ENCODE peak calls at places on chromosomes 11 and 22, in four cellular contexts. A, I, J and B are unnamed samples.
A peak's percentile ranks its signal among the peaks of the same experiment; 100 is the strongest.

GRCh38 chr11:15707194-15707593 is 592.5 kb downstream of the INSC start:
- DNase-seq in A (no peak), I (no peak), J (no peak), B (no peak)

GRCh38 chr11:36019722-36020121 is 75.9 kb downstream of the LDLRAD3 start:
- DNase-seq in A (no peak), I (no peak), J (no peak), B (no peak)

GRCh38 chr11:116396332-116396731 is 376.5 kb downstream of the BUD13 start:
- DNase-seq in A (no peak), I (no peak), J (no peak), B (no peak)

GRCh38 chr11:16395601-16396000 is 39.3 kb upstream of the SOX6 start:
- DNase-seq in A (no peak), I (no peak), J (no peak), B (no peak)

GRCh38 chr11:8265681-8266241 is 2.1 kb upstream of the LMO1 start:
- DNase-seq in A (no peak), I (peak; percentile 31), J (no peak), B (no peak)

GRCh38 chr22:37619991-37620390 is 11.4 kb downstream of the GGA1 start:
- DNase-seq in A (no peak), I (no peak), J (no peak), B (no peak)

GRCh38 chr22:24247564-24248344 is 2.9 kb upstream of the GGT5 start:
- DNase-seq in A (peak; percentile 87), I (peak; percentile 88), J (peak; percentile 94), B (peak; percentile 37)

GRCh38 chr11:76656571-76657081 is 13.9 kb downstream of the LRRC32 start:
- DNase-seq in A (no peak), I (peak; percentile 43), J (no peak), B (no peak)

GRCh38 chr22:45211848-45212247 is 28.8 kb downstream of the KIAA0930 start:
- DNase-seq in A (no peak), I (no peak), J (peak; percentile 34), B (no peak)

GRCh38 chr11:6062691-6063358 is 32.3 kb upstream of the OR56A1 start:
- DNase-seq in A (no peak), I (no peak), J (no peak), B (no peak)

GRCh38 chr11:45501277-45501979 is 164.0 kb downstream of the CHST1 start:
- DNase-seq in A (no peak), I (no peak), J (no peak), B (no peak)

GRCh38 chr11:45503311-45503710 is 162.1 kb downstream of the CHST1 start:
- DNase-seq in A (no peak), I (no peak), J (no peak), B (no peak)

GRCh38 chr11:45501980-45502545 is 163.4 kb downstream of the CHST1 start:
- DNase-seq in A (no peak), I (no peak), J (no peak), B (no peak)

DNA sequence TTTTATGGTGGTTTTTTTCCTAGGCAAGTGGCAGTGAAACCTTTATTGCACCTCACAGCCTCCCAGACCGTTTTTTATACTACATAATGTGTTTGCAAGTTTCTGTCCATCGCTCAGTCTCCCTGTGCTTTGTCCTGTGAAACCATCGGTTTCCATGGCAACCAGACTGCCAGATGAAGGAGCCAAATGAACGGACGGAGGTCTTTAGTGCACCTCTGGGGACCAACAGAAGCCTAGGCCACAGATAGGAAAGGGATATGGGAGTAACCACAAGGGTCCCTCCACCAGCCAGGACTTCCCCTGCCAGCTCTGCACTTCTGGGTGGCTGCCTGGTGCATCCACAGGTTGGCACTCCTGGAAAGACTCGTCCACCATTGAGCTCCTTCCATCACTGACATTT is 165.0 kb downstream of the CHST1 start:
- DNase-seq in A (no peak), I (no peak), J (no peak), B (no peak)
- H3K27ac ChIP-seq in A (no peak overlapping the region), I (no peak overlapping the region), J (no peak overlapping the region), B (no peak overlapping the region)

GRCh38 chr11:118907749-118908106 is 18.0 kb downstream of the BCL9L start:
- DNase-seq in A (no peak), I (no peak), J (no peak), B (no peak)
- H3K4me3 ChIP-seq in A (no peak overlapping the region), I (no peak overlapping the region), J (no peak overlapping the region), B (no peak overlapping the region)

GRCh38 chr11:66473608-66474525 is 6.4 kb upstream of the DPP3 start:
- DNase-seq in A (no peak), I (no peak), J (no peak), B (no peak)
- H3K27ac ChIP-seq in A (no peak overlapping the region), I (no peak overlapping the region), J (no peak overlapping the region), B (no peak overlapping the region)

DNA sequence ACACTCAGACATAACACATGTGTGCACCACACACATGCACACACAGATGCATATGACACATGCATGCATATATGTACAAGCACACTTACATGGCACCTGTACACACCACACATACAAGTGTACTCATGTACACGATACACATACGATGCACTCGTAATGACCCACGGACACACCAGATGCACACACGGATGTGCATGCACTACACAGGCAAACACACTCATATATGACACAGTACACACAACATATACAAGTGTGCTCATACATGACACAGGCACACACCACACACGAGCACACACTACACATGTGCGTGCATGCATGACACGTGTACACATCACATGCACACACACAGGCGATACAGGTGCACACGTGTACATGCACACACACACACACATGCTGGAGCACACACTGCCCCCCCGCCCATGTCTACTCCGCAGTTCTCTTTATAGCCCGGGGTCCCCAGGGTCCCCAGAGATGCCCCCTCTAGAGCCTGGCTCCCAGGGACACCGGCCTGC is 4.8 kb upstream of the TH start:
- DNase-seq in A (no peak), I (no peak), J (no peak), B (no peak)
- H3K4me3 ChIP-seq in A (no peak overlapping the region), I (no peak overlapping the region), J (no peak overlapping the region), B (no peak overlapping the region)

GRCh38 chr11:81839016-81839415 is 894.6 kb downstream of the FAM181B start:
- DNase-seq in A (no peak), I (no peak), J (no peak), B (no peak)

GRCh38 chr11:81840375-81840774 is 893.3 kb downstream of the FAM181B start:
- DNase-seq in A (no peak), I (no peak), J (no peak), B (no peak)
- H3K27ac ChIP-seq in A (no peak overlapping the region), I (no peak overlapping the region), J (no peak overlapping the region), B (no peak overlapping the region)

GRCh38 chr22:30074994-30075393 is 5.3 kb upstream of the HORMAD2 start:
- DNase-seq in A (no peak), I (no peak), J (no peak), B (no peak)
- H3K4me3 ChIP-seq in A (no peak overlapping the region), I (no peak overlapping the region), J (no peak overlapping the region), B (no peak overlapping the region)

GRCh38 chr22:41532908-41533825 is 11.1 kb downstream of the POLR3H start:
- DNase-seq in A (no peak), I (peak; percentile 87), J (peak; percentile 89), B (peak; percentile 58)

GRCh38 chr22:41531422-41531727 is 12.9 kb downstream of the POLR3H start:
- DNase-seq in A (no peak), I (no peak), J (no peak), B (no peak)

GRCh38 chr22:41534219-41534618 is 10.1 kb downstream of the POLR3H start:
- DNase-seq in A (no peak), I (no peak), J (no peak), B (no peak)

GRCh38 chr22:41530612-41531421 is 13.5 kb downstream of the POLR3H start:
- DNase-seq in A (no peak), I (no peak), J (no peak), B (no peak)

GRCh38 chr22:41531736-41532477 is 12.4 kb downstream of the POLR3H start:
- DNase-seq in A (no peak), I (no peak), J (no peak), B (no peak)
- H3K27ac ChIP-seq in A (peak overlapping the region; percentile 81), I (no peak overlapping the region), J (no peak overlapping the region), B (no peak overlapping the region)

GRCh38 chr11:44566559-44566949 is 1.1 kb downstream of the CD82 start:
- DNase-seq in A (no peak), I (no peak), J (no peak), B (no peak)

GRCh38 chr11:44567876-44568256 is 2.4 kb downstream of the CD82 start:
- DNase-seq in A (no peak), I (no peak), J (no peak), B (no peak)

GRCh38 chr11:44565746-44566558 is 489 bp downstream of the CD82 start:
- DNase-seq in A (no peak), I (no peak), J (no peak), B (no peak)

GRCh38 chr11:44568358-44568705 is 2.9 kb downstream of the CD82 start:
- DNase-seq in A (no peak), I (no peak), J (no peak), B (no peak)

DNA sequence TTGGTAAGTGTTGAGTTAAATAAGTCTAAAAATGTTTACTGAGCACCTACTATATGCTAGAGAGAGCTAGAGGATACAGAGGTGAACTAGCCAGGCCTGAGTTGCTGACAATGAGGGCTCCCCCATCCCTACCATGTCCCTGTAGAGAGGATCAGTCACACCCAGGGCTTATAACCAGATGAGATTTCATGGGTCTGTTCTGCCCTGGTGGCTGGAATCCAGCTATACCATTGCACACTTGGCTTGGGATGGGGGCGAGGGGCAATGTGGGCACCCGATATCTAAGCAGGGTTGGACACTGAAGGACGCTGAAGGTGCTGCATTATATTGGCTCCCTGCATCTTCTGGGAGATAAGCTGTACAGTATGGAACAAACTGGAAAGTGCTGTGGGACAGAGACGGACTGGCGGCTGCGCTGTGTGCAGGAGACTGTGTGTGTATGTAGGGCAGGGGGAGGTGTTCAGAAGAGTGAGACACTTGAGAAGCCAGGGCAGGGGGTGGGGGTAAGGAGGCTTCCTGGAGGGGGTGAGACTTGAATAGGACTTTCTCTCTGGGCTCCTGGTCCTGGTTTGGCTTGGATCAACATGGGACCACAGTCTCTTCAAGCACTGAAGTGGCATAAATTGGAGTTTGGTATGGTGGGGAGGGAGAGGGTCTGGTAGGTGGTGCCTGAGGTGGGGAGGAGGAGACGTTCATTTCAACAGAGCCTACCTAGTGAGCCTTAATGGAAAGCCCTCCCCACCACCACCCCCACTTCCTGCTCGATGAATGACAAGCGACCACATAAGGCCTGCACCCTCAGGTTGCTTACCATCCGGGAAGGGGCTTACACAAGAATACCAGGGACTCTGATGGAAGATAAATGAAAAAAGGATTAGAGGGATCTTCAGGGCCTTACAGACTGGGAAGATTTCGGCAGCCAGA is 1.8 kb downstream of the CD82 start:
- DNase-seq in A (no peak), I (no peak), J (no peak), B (no peak)
- H3K4me3 ChIP-seq in A (no peak overlapping the region), I (peak overlapping the region; percentile 70), J (no peak overlapping the region), B (peak overlapping the region; percentile 98)

GRCh38 chr11:9692696-9693095 is 28.8 kb downstream of the SWAP70 start:
- DNase-seq in A (no peak), I (no peak), J (no peak), B (no peak)
- H3K27ac ChIP-seq in A (peak overlapping the region; percentile 88), I (peak overlapping the region; percentile 79), J (no peak overlapping the region), B (no peak overlapping the region)